ENCODE peak calls at places on chromosomes 16 and 17, in nine cellular contexts. One of them, this sample, is unnamed.

GRCh38 chr16:2072926-2073325 is 25.1 kb downstream of the TSC2 start:
- DNase-seq in EL: no peak
- DNase-seq in Peyer's patch: no peak
- DNase-seq in mucosa of descending colon: no peak
- DNase-seq in activated naive CD4-positive, alpha-beta T cell: no peak
- DNase-seq in CD8-positive, alpha-beta memory T cell: no peak
- DNase-seq in keratinocyte: no peak
- DNase-seq in activated naive CD8-positive, alpha-beta T cell treated with anti-CD3 and anti-CD28 coated beads for 36 hours: no peak
- DNase-seq in AG09309: no peak
- DNase-seq in this sample: no peak

GRCh38 chr16:81429045-81429521 is 15.5 kb upstream of the CMIP start:
- DNase-seq in EL: peak; percentile 62
- DNase-seq in Peyer's patch: no peak
- DNase-seq in mucosa of descending colon: no peak
- DNase-seq in activated naive CD4-positive, alpha-beta T cell: no peak
- DNase-seq in CD8-positive, alpha-beta memory T cell: no peak
- DNase-seq in keratinocyte: no peak
- DNase-seq in activated naive CD8-positive, alpha-beta T cell treated with anti-CD3 and anti-CD28 coated beads for 36 hours: no peak
- DNase-seq in AG09309: no peak
- DNase-seq in this sample: peak; percentile 59

GRCh38 chr16:68921654-68922053 is 78.3 kb downstream of the TANGO6 start:
- DNase-seq in EL: peak; percentile 41
- DNase-seq in Peyer's patch: no peak
- DNase-seq in mucosa of descending colon: no peak
- DNase-seq in activated naive CD4-positive, alpha-beta T cell: no peak
- DNase-seq in CD8-positive, alpha-beta memory T cell: no peak
- DNase-seq in keratinocyte: peak; percentile 83
- DNase-seq in activated naive CD8-positive, alpha-beta T cell treated with anti-CD3 and anti-CD28 coated beads for 36 hours: no peak
- DNase-seq in AG09309: no peak
- DNase-seq in this sample: peak; percentile 20

GRCh38 chr16:74954763-74955162 is 30.2 kb downstream of the WDR59 start:
- DNase-seq in EL: no peak
- DNase-seq in Peyer's patch: no peak
- DNase-seq in mucosa of descending colon: no peak
- DNase-seq in activated naive CD4-positive, alpha-beta T cell: no peak
- DNase-seq in CD8-positive, alpha-beta memory T cell: no peak
- DNase-seq in keratinocyte: no peak
- DNase-seq in activated naive CD8-positive, alpha-beta T cell treated with anti-CD3 and anti-CD28 coated beads for 36 hours: no peak
- DNase-seq in AG09309: no peak
- DNase-seq in this sample: no peak

GRCh38 chr16:17397499-17397891 is 73.3 kb downstream of the XYLT1 start:
- DNase-seq in EL: peak; percentile 83
- DNase-seq in Peyer's patch: no peak
- DNase-seq in mucosa of descending colon: no peak
- DNase-seq in activated naive CD4-positive, alpha-beta T cell: no peak
- DNase-seq in CD8-positive, alpha-beta memory T cell: no peak
- DNase-seq in keratinocyte: no peak
- DNase-seq in activated naive CD8-positive, alpha-beta T cell treated with anti-CD3 and anti-CD28 coated beads for 36 hours: no peak
- DNase-seq in AG09309: no peak
- DNase-seq in this sample: no peak

GRCh38 chr17:27414271-27414670 is 42.0 kb upstream of the KSR1 start:
- DNase-seq in EL: peak; percentile 14
- DNase-seq in Peyer's patch: no peak
- DNase-seq in mucosa of descending colon: no peak
- DNase-seq in activated naive CD4-positive, alpha-beta T cell: no peak
- DNase-seq in CD8-positive, alpha-beta memory T cell: no peak
- DNase-seq in keratinocyte: no peak
- DNase-seq in activated naive CD8-positive, alpha-beta T cell treated with anti-CD3 and anti-CD28 coated beads for 36 hours: no peak
- DNase-seq in AG09309: no peak
- DNase-seq in this sample: peak; percentile 39

GRCh38 chr16:81723098-81723723 is 55.9 kb upstream of the PLCG2 start:
- DNase-seq in EL: peak; percentile 81
- DNase-seq in Peyer's patch: no peak
- DNase-seq in mucosa of descending colon: no peak
- DNase-seq in activated naive CD4-positive, alpha-beta T cell: no peak
- DNase-seq in CD8-positive, alpha-beta memory T cell: no peak
- DNase-seq in keratinocyte: no peak
- DNase-seq in activated naive CD8-positive, alpha-beta T cell treated with anti-CD3 and anti-CD28 coated beads for 36 hours: no peak
- DNase-seq in AG09309: peak; percentile 53
- DNase-seq in this sample: peak; percentile 85

GRCh38 chr16:15041260-15042011 is 14.4 kb downstream of the NTAN1 start:
- DNase-seq in EL: peak; percentile 31
- DNase-seq in Peyer's patch: peak; percentile 72
- DNase-seq in mucosa of descending colon: peak; percentile 82
- DNase-seq in activated naive CD4-positive, alpha-beta T cell: no peak
- DNase-seq in CD8-positive, alpha-beta memory T cell: no peak
- DNase-seq in keratinocyte: no peak
- DNase-seq in activated naive CD8-positive, alpha-beta T cell treated with anti-CD3 and anti-CD28 coated beads for 36 hours: no peak
- DNase-seq in AG09309: peak; percentile 21
- DNase-seq in this sample: no peak

GRCh38 chr16:17529982-17530760 is 59.4 kb upstream of the XYLT1 start:
- DNase-seq in EL: no peak
- DNase-seq in Peyer's patch: no peak
- DNase-seq in mucosa of descending colon: no peak
- DNase-seq in activated naive CD4-positive, alpha-beta T cell: no peak
- DNase-seq in CD8-positive, alpha-beta memory T cell: peak; percentile 1
- DNase-seq in keratinocyte: no peak
- DNase-seq in activated naive CD8-positive, alpha-beta T cell treated with anti-CD3 and anti-CD28 coated beads for 36 hours: peak; percentile 12
- DNase-seq in AG09309: no peak
- DNase-seq in this sample: no peak

GRCh38 chr16:24539850-24540484 is 601 bp downstream of the RBBP6 start:
- DNase-seq in EL: no peak
- DNase-seq in Peyer's patch: peak; percentile 79
- DNase-seq in mucosa of descending colon: peak; percentile 80
- DNase-seq in activated naive CD4-positive, alpha-beta T cell: peak; percentile 54
- DNase-seq in CD8-positive, alpha-beta memory T cell: peak; percentile 46
- DNase-seq in keratinocyte: no peak
- DNase-seq in activated naive CD8-positive, alpha-beta T cell treated with anti-CD3 and anti-CD28 coated beads for 36 hours: peak; percentile 68
- DNase-seq in AG09309: no peak
- DNase-seq in this sample: no peak

GRCh38 chr16:10332301-10332700 is 53.6 kb upstream of the ATF7IP2 start:
- DNase-seq in EL: no peak
- DNase-seq in Peyer's patch: no peak
- DNase-seq in mucosa of descending colon: no peak
- DNase-seq in activated naive CD4-positive, alpha-beta T cell: no peak
- DNase-seq in CD8-positive, alpha-beta memory T cell: no peak
- DNase-seq in keratinocyte: no peak
- DNase-seq in activated naive CD8-positive, alpha-beta T cell treated with anti-CD3 and anti-CD28 coated beads for 36 hours: no peak
- DNase-seq in AG09309: no peak
- DNase-seq in this sample: no peak

GRCh38 chr17:53628011-53628410 is 194.7 kb upstream of the KIF2B start:
- DNase-seq in EL: peak; percentile 81
- DNase-seq in Peyer's patch: no peak
- DNase-seq in mucosa of descending colon: no peak
- DNase-seq in activated naive CD4-positive, alpha-beta T cell: no peak
- DNase-seq in CD8-positive, alpha-beta memory T cell: no peak
- DNase-seq in keratinocyte: peak; percentile 30
- DNase-seq in activated naive CD8-positive, alpha-beta T cell treated with anti-CD3 and anti-CD28 coated beads for 36 hours: no peak
- DNase-seq in AG09309: no peak
- DNase-seq in this sample: peak; percentile 30